ENCODE peak calls at places on chromosomes 11 and 22, in ten cellular contexts. W is fibroblast of lung, X is NCI-H1930, F is stomach, I is A549, P is Calu3, V is OCI-LY7, N is heart left ventricle, M is frontal cortex, T is fibroblast of mammary gland. H is an unnamed sample.

GRCh38 chr11:62245271-62245753 is 3.3 kb downstream of the SCGB1D2 start:
- DNase-seq in W (peak), X (no peak), F (peak), I (peak), P (peak), V (peak), N (no peak), M (no peak), T (peak), H (no peak)

GRCh38 chr11:72812604-72812967 is 1.6 kb upstream of the ATG16L2 start:
- DNase-seq in W (peak), X (no peak), F (no peak), I (no peak), P (no peak), V (peak), N (no peak), M (no peak), T (no peak), H (no peak)

GRCh38 chr22:22133910-22134309 is 110.7 kb upstream of the VPREB1 start:
- DNase-seq in W (no peak), X (no peak), F (no peak), I (no peak), P (no peak), V (no peak), N (no peak), M (no peak), T (no peak), H (no peak)

GRCh38 chr11:14906614-14907392 is 14.8 kb upstream of the CYP2R1 start:
- DNase-seq in W (no peak), X (no peak), F (no peak), I (no peak), P (no peak), V (no peak), N (no peak), M (no peak), T (no peak), H (no peak)

GRCh38 chr22:50343541-50343935 is 411 bp downstream of the PPP6R2 start:
- DNase-seq in W (no peak), X (no peak), F (no peak), I (no peak), P (no peak), V (no peak), N (no peak), M (no peak), T (no peak), H (no peak)

GRCh38 chr11:111387318-111387863 is 8.3 kb upstream of the POU2AF1 start:
- DNase-seq in W (no peak), X (no peak), F (peak), I (no peak), P (no peak), V (no peak), N (no peak), M (no peak), T (no peak), H (no peak)

GRCh38 chr11:30573951-30574350 is 12.2 kb downstream of the MPPED2 start:
- DNase-seq in W (peak), X (no peak), F (no peak), I (no peak), P (no peak), V (no peak), N (no peak), M (no peak), T (no peak), H (no peak)

GRCh38 chr11:102763440-102763839 is 17.0 kb downstream of the MMP10 start:
- DNase-seq in W (no peak), X (no peak), F (no peak), I (no peak), P (no peak), V (no peak), N (no peak), M (no peak), T (no peak), H (no peak)

GRCh38 chr11:128544625-128545024 is 42.7 kb downstream of the ETS1 start:
- DNase-seq in W (peak), X (no peak), F (no peak), I (no peak), P (no peak), V (no peak), N (no peak), M (no peak), T (peak), H (no peak)